ENCODE peak calls at places on chromosomes 2 and 18, in ten cellular contexts. One of them, this sample, is unnamed.

GRCh38 chr2:44942304-44943030 is 965 bp downstream of the SIX3 start:
- DNase-seq in breast epithelium: no peak
- DNase-seq in body of pancreas: no peak
- DNase-seq in left ventricle myocardium inferior: no peak
- DNase-seq in colonic mucosa: no peak
- DNase-seq in psoas muscle: no peak
- DNase-seq in heart left ventricle: no peak
- DNase-seq in stomach: no peak
- DNase-seq in thoracic aorta: no peak
- DNase-seq in upper lobe of right lung: no peak
- DNase-seq in this sample: peak; percentile 60

GRCh38 chr2:38733300-38733971 is 17.7 kb downstream of the SRSF7 start:
- DNase-seq in breast epithelium: no peak
- DNase-seq in body of pancreas: no peak
- DNase-seq in left ventricle myocardium inferior: no peak
- DNase-seq in colonic mucosa: no peak
- DNase-seq in psoas muscle: no peak
- DNase-seq in heart left ventricle: no peak
- DNase-seq in stomach: no peak
- DNase-seq in thoracic aorta: no peak
- DNase-seq in upper lobe of right lung: peak; percentile 18
- DNase-seq in this sample: no peak

GRCh38 chr18:75223687-75224347 is 13.2 kb downstream of the TSHZ1 start:
- DNase-seq in breast epithelium: no peak
- DNase-seq in body of pancreas: no peak
- DNase-seq in left ventricle myocardium inferior: no peak
- DNase-seq in colonic mucosa: no peak
- DNase-seq in psoas muscle: no peak
- DNase-seq in heart left ventricle: no peak
- DNase-seq in stomach: no peak
- DNase-seq in thoracic aorta: no peak
- DNase-seq in upper lobe of right lung: no peak
- DNase-seq in this sample: no peak

GRCh38 chr2:172551266-172551665 is 4.6 kb upstream of the PDK1 start:
- DNase-seq in breast epithelium: no peak
- DNase-seq in body of pancreas: no peak
- DNase-seq in left ventricle myocardium inferior: no peak
- DNase-seq in colonic mucosa: no peak
- DNase-seq in psoas muscle: no peak
- DNase-seq in heart left ventricle: no peak
- DNase-seq in stomach: no peak
- DNase-seq in thoracic aorta: no peak
- DNase-seq in upper lobe of right lung: no peak
- DNase-seq in this sample: no peak

GRCh38 chr2:18149660-18150246 is 271.3 kb downstream of the KCNS3 start:
- DNase-seq in breast epithelium: no peak
- DNase-seq in body of pancreas: no peak
- DNase-seq in left ventricle myocardium inferior: no peak
- DNase-seq in colonic mucosa: no peak
- DNase-seq in psoas muscle: no peak
- DNase-seq in heart left ventricle: no peak
- DNase-seq in stomach: no peak
- DNase-seq in thoracic aorta: no peak
- DNase-seq in upper lobe of right lung: no peak
- DNase-seq in this sample: no peak

GRCh38 chr2:157500334-157500733 is 56.4 kb upstream of the CYTIP start:
- DNase-seq in breast epithelium: no peak
- DNase-seq in body of pancreas: no peak
- DNase-seq in left ventricle myocardium inferior: no peak
- DNase-seq in colonic mucosa: no peak
- DNase-seq in psoas muscle: no peak
- DNase-seq in heart left ventricle: no peak
- DNase-seq in stomach: no peak
- DNase-seq in thoracic aorta: no peak
- DNase-seq in upper lobe of right lung: no peak
- DNase-seq in this sample: no peak

GRCh38 chr2:43852196-43852730 is 13.5 kb downstream of the ABCG8 start:
- DNase-seq in breast epithelium: peak; percentile 2
- DNase-seq in body of pancreas: no peak
- DNase-seq in left ventricle myocardium inferior: no peak
- DNase-seq in colonic mucosa: no peak
- DNase-seq in psoas muscle: no peak
- DNase-seq in heart left ventricle: no peak
- DNase-seq in stomach: no peak
- DNase-seq in thoracic aorta: no peak
- DNase-seq in upper lobe of right lung: no peak
- DNase-seq in this sample: no peak

GRCh38 chr18:38654966-38655365 is 1089.4 kb upstream of the CELF4 start:
- DNase-seq in breast epithelium: no peak
- DNase-seq in body of pancreas: no peak
- DNase-seq in left ventricle myocardium inferior: no peak
- DNase-seq in colonic mucosa: no peak
- DNase-seq in psoas muscle: no peak
- DNase-seq in heart left ventricle: no peak
- DNase-seq in stomach: no peak
- DNase-seq in thoracic aorta: no peak
- DNase-seq in upper lobe of right lung: no peak
- DNase-seq in this sample: no peak

GRCh38 chr2:174784316-174784715 is 20.0 kb upstream of the CHRNA1 start:
- DNase-seq in breast epithelium: no peak
- DNase-seq in body of pancreas: no peak
- DNase-seq in left ventricle myocardium inferior: no peak
- DNase-seq in colonic mucosa: no peak
- DNase-seq in psoas muscle: no peak
- DNase-seq in heart left ventricle: no peak
- DNase-seq in stomach: no peak
- DNase-seq in thoracic aorta: no peak
- DNase-seq in upper lobe of right lung: no peak
- DNase-seq in this sample: peak; percentile 32

GRCh38 chr2:10740226-10740625 is 18.8 kb downstream of the ATP6V1C2 start:
- DNase-seq in breast epithelium: no peak
- DNase-seq in body of pancreas: no peak
- DNase-seq in left ventricle myocardium inferior: no peak
- DNase-seq in colonic mucosa: no peak
- DNase-seq in psoas muscle: no peak
- DNase-seq in heart left ventricle: no peak
- DNase-seq in stomach: no peak
- DNase-seq in thoracic aorta: no peak
- DNase-seq in upper lobe of right lung: no peak
- DNase-seq in this sample: no peak

GRCh38 chr2:191974676-191975075 is 127.8 kb upstream of the CAVIN2 start:
- DNase-seq in breast epithelium: no peak
- DNase-seq in body of pancreas: no peak
- DNase-seq in left ventricle myocardium inferior: no peak
- DNase-seq in colonic mucosa: no peak
- DNase-seq in psoas muscle: no peak
- DNase-seq in heart left ventricle: no peak
- DNase-seq in stomach: no peak
- DNase-seq in thoracic aorta: no peak
- DNase-seq in upper lobe of right lung: no peak
- DNase-seq in this sample: no peak

GRCh38 chr2:212842544-212843185 is 304.1 kb upstream of the ERBB4 start:
- DNase-seq in breast epithelium: no peak
- DNase-seq in body of pancreas: no peak
- DNase-seq in left ventricle myocardium inferior: no peak
- DNase-seq in colonic mucosa: no peak
- DNase-seq in psoas muscle: no peak
- DNase-seq in heart left ventricle: no peak
- DNase-seq in stomach: no peak
- DNase-seq in thoracic aorta: no peak
- DNase-seq in upper lobe of right lung: no peak
- DNase-seq in this sample: no peak

GRCh38 chr2:164669291-164669690 is 48.0 kb upstream of the GRB14 start:
- DNase-seq in breast epithelium: no peak
- DNase-seq in body of pancreas: no peak
- DNase-seq in left ventricle myocardium inferior: no peak
- DNase-seq in colonic mucosa: no peak
- DNase-seq in psoas muscle: no peak
- DNase-seq in heart left ventricle: no peak
- DNase-seq in stomach: no peak
- DNase-seq in thoracic aorta: no peak
- DNase-seq in upper lobe of right lung: no peak
- DNase-seq in this sample: no peak

GRCh38 chr2:64525323-64525625 is 1.1 kb downstream of the AFTPH start:
- DNase-seq in breast epithelium: no peak
- DNase-seq in body of pancreas: peak; percentile 13
- DNase-seq in left ventricle myocardium inferior: no peak
- DNase-seq in colonic mucosa: peak; percentile 44
- DNase-seq in psoas muscle: no peak
- DNase-seq in heart left ventricle: no peak
- DNase-seq in stomach: no peak
- DNase-seq in thoracic aorta: no peak
- DNase-seq in upper lobe of right lung: no peak
- DNase-seq in this sample: no peak

GRCh38 chr2:217920879-217921603 is 81.8 kb downstream of the TNS1 start:
- DNase-seq in breast epithelium: peak; percentile 85
- DNase-seq in body of pancreas: peak; percentile 65
- DNase-seq in left ventricle myocardium inferior: peak; percentile 68
- DNase-seq in colonic mucosa: no peak
- DNase-seq in psoas muscle: peak; percentile 86
- DNase-seq in heart left ventricle: peak; percentile 76
- DNase-seq in stomach: no peak
- DNase-seq in thoracic aorta: no peak
- DNase-seq in upper lobe of right lung: no peak
- DNase-seq in this sample: peak; percentile 76

GRCh38 chr2:168699834-168700417 is 102.5 kb upstream of the NOSTRIN start:
- DNase-seq in breast epithelium: peak; percentile 67
- DNase-seq in body of pancreas: peak; percentile 66
- DNase-seq in left ventricle myocardium inferior: peak; percentile 85
- DNase-seq in colonic mucosa: peak; percentile 93
- DNase-seq in psoas muscle: peak; percentile 82
- DNase-seq in heart left ventricle: peak; percentile 84
- DNase-seq in stomach: peak; percentile 72
- DNase-seq in thoracic aorta: no peak
- DNase-seq in upper lobe of right lung: no peak
- DNase-seq in this sample: peak; percentile 65

GRCh38 chr2:39782591-39782990 is 3.5 kb upstream of the THUMPD2 start:
- DNase-seq in breast epithelium: no peak
- DNase-seq in body of pancreas: no peak
- DNase-seq in left ventricle myocardium inferior: no peak
- DNase-seq in colonic mucosa: no peak
- DNase-seq in psoas muscle: no peak
- DNase-seq in heart left ventricle: no peak
- DNase-seq in stomach: no peak
- DNase-seq in thoracic aorta: no peak
- DNase-seq in upper lobe of right lung: no peak
- DNase-seq in this sample: no peak
- TF ChIP-seq CTCF in breast epithelium: no peak
- TF ChIP-seq CTCF in body of pancreas: no peak
- TF ChIP-seq CTCF in left ventricle myocardium inferior: no peak
- TF ChIP-seq CTCF in colonic mucosa: no peak
- TF ChIP-seq CTCF in psoas muscle: no peak
- TF ChIP-seq CTCF in heart left ventricle: no peak
- TF ChIP-seq CTCF in stomach: no peak
- TF ChIP-seq CTCF in thoracic aorta: no peak
- TF ChIP-seq CTCF in upper lobe of right lung: no peak
- TF ChIP-seq CTCF in this sample: no peak

DNA sequence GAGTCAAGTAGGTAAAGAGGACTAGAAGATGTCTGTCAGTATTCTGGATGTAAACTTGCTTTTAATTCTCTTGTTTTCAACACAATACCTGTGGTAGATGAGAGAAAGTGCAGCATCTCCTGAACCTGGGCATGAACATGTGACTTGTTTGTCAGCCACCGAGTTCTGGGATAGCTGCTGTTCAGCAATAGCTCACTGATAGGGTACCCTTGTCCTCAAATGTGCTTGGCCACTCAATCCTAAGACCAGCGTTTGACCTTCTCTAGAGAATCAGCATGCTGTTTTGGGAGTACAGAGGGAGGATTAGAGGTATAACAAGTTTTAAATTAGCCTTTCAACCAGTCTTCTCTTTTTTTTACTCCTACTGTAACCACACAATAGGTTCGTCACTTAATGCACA is 23.2 kb downstream of the RPIA start:
- DNase-seq in breast epithelium: no peak
- DNase-seq in body of pancreas: no peak
- DNase-seq in left ventricle myocardium inferior: no peak
- DNase-seq in colonic mucosa: no peak
- DNase-seq in psoas muscle: no peak
- DNase-seq in heart left ventricle: no peak
- DNase-seq in stomach: no peak
- DNase-seq in thoracic aorta: no peak
- DNase-seq in upper lobe of right lung: no peak
- DNase-seq in this sample: no peak
- H3K9me3 ChIP-seq in breast epithelium: no peaks in the 10 kb centered on the region
- H3K9me3 ChIP-seq in body of pancreas: no peaks in the 10 kb centered on the region
- H3K9me3 ChIP-seq in left ventricle myocardium inferior: no peaks in the 10 kb centered on the region
- H3K9me3 ChIP-seq in colonic mucosa: no peaks in the 10 kb centered on the region
- H3K9me3 ChIP-seq in psoas muscle: no peaks in the 10 kb centered on the region
- H3K9me3 ChIP-seq in heart left ventricle: no peaks in the 10 kb centered on the region
- H3K9me3 ChIP-seq in stomach: no peaks in the 10 kb centered on the region
- H3K9me3 ChIP-seq in thoracic aorta: no peaks in the 10 kb centered on the region
- H3K9me3 ChIP-seq in upper lobe of right lung: no peaks in the 10 kb centered on the region
- H3K9me3 ChIP-seq in this sample: no peaks in the 10 kb centered on the region

DNA sequence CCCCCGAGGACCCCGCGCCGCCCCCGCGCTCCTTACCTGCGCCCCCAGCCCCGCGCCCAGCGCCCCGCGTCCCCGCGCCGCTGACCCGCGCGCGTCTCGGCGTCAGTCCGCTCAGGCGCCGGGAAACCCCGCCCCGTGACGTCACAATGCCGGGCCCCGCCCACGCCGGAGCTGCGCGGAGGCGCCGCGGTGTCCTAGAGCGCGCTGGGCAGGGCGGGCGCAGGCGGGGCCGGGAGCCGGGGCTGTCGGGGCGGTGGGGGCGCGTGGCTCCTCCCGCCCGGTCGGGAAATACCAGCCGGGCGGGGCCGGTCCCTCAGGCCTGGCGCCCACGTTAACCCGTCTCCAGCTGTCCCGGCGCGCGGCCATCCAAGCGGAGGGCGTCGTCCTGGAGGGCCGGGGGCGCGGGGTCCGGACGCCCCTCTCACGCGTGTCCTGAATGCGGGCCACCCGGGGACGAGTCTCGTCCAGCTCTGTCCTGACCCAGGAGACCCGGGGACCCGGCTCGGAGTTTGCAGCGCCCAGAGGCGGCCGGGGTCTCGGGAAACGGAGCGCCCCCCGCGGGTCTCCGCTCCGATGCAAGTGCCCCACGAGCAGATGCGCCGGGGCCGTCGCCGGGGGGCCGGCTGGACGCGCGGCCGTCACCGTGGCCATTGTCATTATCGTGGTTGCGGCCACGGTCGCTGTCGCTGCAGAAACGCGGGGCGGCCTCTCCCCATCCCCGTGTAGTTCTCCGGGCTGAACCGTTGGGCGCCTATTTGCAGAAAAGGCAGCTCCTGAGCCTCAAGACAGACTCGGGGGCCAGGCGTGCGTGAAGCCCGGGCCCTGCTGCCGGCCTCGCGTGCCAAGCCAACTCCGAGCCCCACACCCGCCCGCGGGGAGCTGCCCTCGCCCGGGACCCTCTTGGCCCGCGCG is at the start of gene SLC66A2:
- DNase-seq in breast epithelium: peak; percentile 83
- DNase-seq in body of pancreas: peak; percentile 90
- DNase-seq in left ventricle myocardium inferior: peak; percentile 94
- DNase-seq in colonic mucosa: peak; percentile 95
- DNase-seq in psoas muscle: peak; percentile 97
- DNase-seq in heart left ventricle: peak; percentile 94
- DNase-seq in stomach: peak; percentile 94
- DNase-seq in thoracic aorta: peak; percentile 49
- DNase-seq in upper lobe of right lung: peak; percentile 98
- DNase-seq in this sample: peak; percentile 85
- TF ChIP-seq CTCF in breast epithelium: no peak
- TF ChIP-seq CTCF in body of pancreas: no peak
- TF ChIP-seq CTCF in left ventricle myocardium inferior: peak; percentile 13
- TF ChIP-seq CTCF in colonic mucosa: no peak
- TF ChIP-seq CTCF in psoas muscle: no peak
- TF ChIP-seq CTCF in heart left ventricle: no peak
- TF ChIP-seq CTCF in stomach: no peak
- TF ChIP-seq CTCF in thoracic aorta: no peak
- TF ChIP-seq CTCF in upper lobe of right lung: no peak
- TF ChIP-seq CTCF in this sample: no peak

GRCh38 chr2:34242741-34243123 is 643.6 kb upstream of the FAM98A start:
- DNase-seq in breast epithelium: no peak
- DNase-seq in body of pancreas: peak; percentile 94
- DNase-seq in left ventricle myocardium inferior: no peak
- DNase-seq in colonic mucosa: peak; percentile 53
- DNase-seq in psoas muscle: no peak
- DNase-seq in heart left ventricle: no peak
- DNase-seq in stomach: peak; percentile 90
- DNase-seq in thoracic aorta: no peak
- DNase-seq in upper lobe of right lung: no peak
- DNase-seq in this sample: no peak
- H3K9me3 ChIP-seq in breast epithelium: no peaks in the 10 kb centered on the region
- H3K9me3 ChIP-seq in body of pancreas: no peaks in the 10 kb centered on the region
- H3K9me3 ChIP-seq in left ventricle myocardium inferior: peaks cover 13% of the 10 kb centered on the region
- H3K9me3 ChIP-seq in colonic mucosa: no peaks in the 10 kb centered on the region
- H3K9me3 ChIP-seq in psoas muscle: no peaks in the 10 kb centered on the region
- H3K9me3 ChIP-seq in heart left ventricle: no peaks in the 10 kb centered on the region
- H3K9me3 ChIP-seq in stomach: no peaks in the 10 kb centered on the region
- H3K9me3 ChIP-seq in thoracic aorta: no peaks in the 10 kb centered on the region
- H3K9me3 ChIP-seq in upper lobe of right lung: no peaks in the 10 kb centered on the region
- H3K9me3 ChIP-seq in this sample: no peaks in the 10 kb centered on the region